ENCODE peak calls at places on chromosome 11, in seven cellular contexts. One of them, this sample, is unnamed.

GRCh38 chr11:23288001-23288783 is 427.9 kb upstream of the CCDC179 start:
- DNase-seq in CD4-positive, alpha-beta memory T cell: no peak
- DNase-seq in transverse colon: no peak
- DNase-seq in ovary: no peak
- DNase-seq in prostate gland: no peak
- DNase-seq in PC-3: peak; percentile 81
- DNase-seq in lower lobe of right lung: no peak
- DNase-seq in this sample: no peak

GRCh38 chr11:4922304-4922703 is 1.8 kb downstream of the OR51G1 start:
- DNase-seq in CD4-positive, alpha-beta memory T cell: no peak
- DNase-seq in transverse colon: no peak
- DNase-seq in ovary: no peak
- DNase-seq in prostate gland: no peak
- DNase-seq in PC-3: no peak
- DNase-seq in lower lobe of right lung: no peak
- DNase-seq in this sample: no peak

GRCh38 chr11:120471131-120471530 is 40.4 kb upstream of the GRIK4 start:
- DNase-seq in CD4-positive, alpha-beta memory T cell: no peak
- DNase-seq in transverse colon: no peak
- DNase-seq in ovary: no peak
- DNase-seq in prostate gland: no peak
- DNase-seq in PC-3: peak; percentile 13
- DNase-seq in lower lobe of right lung: no peak
- DNase-seq in this sample: no peak

GRCh38 chr11:32874144-32874543 is 18.5 kb upstream of the QSER1 start:
- DNase-seq in CD4-positive, alpha-beta memory T cell: no peak
- DNase-seq in transverse colon: no peak
- DNase-seq in ovary: no peak
- DNase-seq in prostate gland: no peak
- DNase-seq in PC-3: peak; percentile 50
- DNase-seq in lower lobe of right lung: no peak
- DNase-seq in this sample: no peak

GRCh38 chr11:11750479-11750878 is 91.3 kb upstream of the USP47 start:
- DNase-seq in CD4-positive, alpha-beta memory T cell: no peak
- DNase-seq in transverse colon: no peak
- DNase-seq in ovary: no peak
- DNase-seq in prostate gland: no peak
- DNase-seq in PC-3: no peak
- DNase-seq in lower lobe of right lung: no peak
- DNase-seq in this sample: no peak

GRCh38 chr11:59186130-59186594 is 14.2 kb downstream of the DTX4 start:
- DNase-seq in CD4-positive, alpha-beta memory T cell: peak; percentile 43
- DNase-seq in transverse colon: peak; percentile 90
- DNase-seq in ovary: no peak
- DNase-seq in prostate gland: no peak
- DNase-seq in PC-3: peak; percentile 76
- DNase-seq in lower lobe of right lung: peak; percentile 65
- DNase-seq in this sample: peak; percentile 58

GRCh38 chr11:110711776-110712642 is at the start of gene ARHGAP20:
- DNase-seq in CD4-positive, alpha-beta memory T cell: peak; percentile 28
- DNase-seq in transverse colon: peak; percentile 77
- DNase-seq in ovary: peak; percentile 72
- DNase-seq in prostate gland: peak; percentile 42
- DNase-seq in PC-3: peak; percentile 12
- DNase-seq in lower lobe of right lung: peak; percentile 84
- DNase-seq in this sample: peak; percentile 85

GRCh38 chr11:97544401-97544800 is 1154.6 kb downstream of the JRKL start:
- DNase-seq in CD4-positive, alpha-beta memory T cell: no peak
- DNase-seq in transverse colon: no peak
- DNase-seq in ovary: no peak
- DNase-seq in prostate gland: no peak
- DNase-seq in PC-3: no peak
- DNase-seq in lower lobe of right lung: no peak
- DNase-seq in this sample: no peak

GRCh38 chr11:126444072-126444471 is 88.6 kb downstream of the ST3GAL4 start:
- DNase-seq in CD4-positive, alpha-beta memory T cell: no peak
- DNase-seq in transverse colon: no peak
- DNase-seq in ovary: no peak
- DNase-seq in prostate gland: no peak
- DNase-seq in PC-3: no peak
- DNase-seq in lower lobe of right lung: no peak
- DNase-seq in this sample: no peak

GRCh38 chr11:63998558-63999348 is 12.5 kb downstream of the OTUB1 start:
- DNase-seq in CD4-positive, alpha-beta memory T cell: no peak
- DNase-seq in transverse colon: no peak
- DNase-seq in ovary: no peak
- DNase-seq in prostate gland: no peak
- DNase-seq in PC-3: peak; percentile 23
- DNase-seq in lower lobe of right lung: peak; percentile 50
- DNase-seq in this sample: no peak

GRCh38 chr11:64000026-64000739 is 13.9 kb downstream of the OTUB1 start:
- DNase-seq in CD4-positive, alpha-beta memory T cell: peak; percentile 78
- DNase-seq in transverse colon: peak; percentile 71
- DNase-seq in ovary: peak; percentile 81
- DNase-seq in prostate gland: peak; percentile 55
- DNase-seq in PC-3: peak; percentile 63
- DNase-seq in lower lobe of right lung: peak; percentile 74
- DNase-seq in this sample: peak; percentile 90

GRCh38 chr11:64000740-64001514 is 14.7 kb downstream of the OTUB1 start:
- DNase-seq in CD4-positive, alpha-beta memory T cell: no peak
- DNase-seq in transverse colon: no peak
- DNase-seq in ovary: peak; percentile 43
- DNase-seq in prostate gland: no peak
- DNase-seq in PC-3: no peak
- DNase-seq in lower lobe of right lung: peak; percentile 47
- DNase-seq in this sample: no peak

GRCh38 chr11:63997801-63998332 is 11.6 kb downstream of the OTUB1 start:
- DNase-seq in CD4-positive, alpha-beta memory T cell: no peak
- DNase-seq in transverse colon: no peak
- DNase-seq in ovary: no peak
- DNase-seq in prostate gland: no peak
- DNase-seq in PC-3: no peak
- DNase-seq in lower lobe of right lung: no peak
- DNase-seq in this sample: no peak

GRCh38 chr11:63999349-64000025 is 13.2 kb downstream of the OTUB1 start:
- DNase-seq in CD4-positive, alpha-beta memory T cell: peak; percentile 54
- DNase-seq in transverse colon: peak; percentile 50
- DNase-seq in ovary: peak; percentile 69
- DNase-seq in prostate gland: peak; percentile 95
- DNase-seq in PC-3: peak; percentile 85
- DNase-seq in lower lobe of right lung: peak; percentile 63
- DNase-seq in this sample: peak; percentile 72
- H3K4me3 ChIP-seq in CD4-positive, alpha-beta memory T cell: no peak overlapping the region
- H3K4me3 ChIP-seq in transverse colon: no peak overlapping the region
- H3K4me3 ChIP-seq in ovary: peak overlapping the region; percentile 25
- H3K4me3 ChIP-seq in prostate gland: no peak overlapping the region
- H3K4me3 ChIP-seq in PC-3: peak overlapping the region; percentile 43
- H3K4me3 ChIP-seq in lower lobe of right lung: peak overlapping the region; percentile 47
- H3K4me3 ChIP-seq in this sample: no peak overlapping the region

DNA sequence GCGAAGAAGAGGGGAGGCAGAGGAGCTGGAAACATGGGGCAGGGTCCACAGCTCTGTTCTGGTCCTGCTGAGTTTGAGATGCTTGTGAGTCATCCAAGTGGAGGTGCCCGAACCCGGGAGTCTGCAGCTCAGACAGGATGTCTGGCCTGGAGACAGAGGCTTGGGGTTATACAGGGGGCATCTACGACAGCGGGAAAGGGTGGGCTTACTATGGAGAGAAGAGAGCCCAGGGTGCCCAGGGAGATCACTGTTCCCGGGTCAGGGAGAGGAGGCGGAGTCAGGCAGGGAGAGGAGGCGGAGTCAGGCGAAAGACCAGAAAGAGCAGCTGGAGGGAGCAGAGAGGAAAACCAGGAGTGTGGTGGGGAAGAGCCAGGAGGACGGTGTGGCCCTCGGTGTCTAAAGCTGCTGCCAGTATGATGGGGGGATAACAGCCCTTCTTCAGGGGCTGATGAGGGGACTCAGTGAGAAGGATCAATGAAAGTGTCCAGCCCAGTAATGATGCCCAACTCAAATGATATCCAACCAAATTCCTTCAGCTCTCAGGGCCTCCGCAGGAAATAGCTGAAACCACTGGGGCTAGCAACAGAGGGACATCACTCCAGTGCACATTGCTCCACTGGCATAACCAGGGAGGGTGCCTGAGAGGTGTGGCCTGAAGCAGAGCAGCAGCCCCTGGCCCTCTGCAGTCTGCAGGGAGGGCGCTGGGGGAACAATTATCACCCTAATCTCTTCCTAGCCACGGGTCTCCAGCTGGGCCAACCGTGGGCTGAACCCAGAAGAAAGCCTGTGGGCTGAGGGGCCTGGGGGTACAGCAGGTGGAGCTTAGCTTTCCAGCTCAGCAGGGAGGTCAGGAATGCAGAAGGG is 2.6 kb upstream of the LTBP3 start:
- DNase-seq in CD4-positive, alpha-beta memory T cell: no peak
- DNase-seq in transverse colon: peak; percentile 54
- DNase-seq in ovary: peak; percentile 86
- DNase-seq in prostate gland: no peak
- DNase-seq in PC-3: peak; percentile 56
- DNase-seq in lower lobe of right lung: no peak
- DNase-seq in this sample: peak; percentile 88
- H3K4me1 ChIP-seq in CD4-positive, alpha-beta memory T cell: peaks cover 63% of the 10 kb centered on the region
- H3K4me1 ChIP-seq in transverse colon: peaks cover 27% of the 10 kb centered on the region
- H3K4me1 ChIP-seq in ovary: peaks cover 28% of the 10 kb centered on the region
- H3K4me1 ChIP-seq in prostate gland: peaks cover 13% of the 10 kb centered on the region
- H3K4me1 ChIP-seq in PC-3: peaks cover 52% of the 10 kb centered on the region
- H3K4me1 ChIP-seq in lower lobe of right lung: peaks cover 52% of the 10 kb centered on the region
- H3K4me1 ChIP-seq in this sample: peaks cover 12% of the 10 kb centered on the region

GRCh38 chr11:65866524-65867283 is 5.9 kb downstream of the EFEMP2 start:
- DNase-seq in CD4-positive, alpha-beta memory T cell: no peak
- DNase-seq in transverse colon: no peak
- DNase-seq in ovary: peak; percentile 23
- DNase-seq in prostate gland: no peak
- DNase-seq in PC-3: no peak
- DNase-seq in lower lobe of right lung: peak; percentile 45
- DNase-seq in this sample: peak; percentile 57
- H3K27ac ChIP-seq in CD4-positive, alpha-beta memory T cell: no peak overlapping the region
- H3K27ac ChIP-seq in transverse colon: no peak overlapping the region
- H3K27ac ChIP-seq in ovary: no peak overlapping the region
- H3K27ac ChIP-seq in prostate gland: no peak overlapping the region
- H3K27ac ChIP-seq in PC-3: no peak overlapping the region
- H3K27ac ChIP-seq in lower lobe of right lung: no peak overlapping the region
- H3K27ac ChIP-seq in this sample: no peak overlapping the region

GRCh38 chr11:34941688-34942087 is 25.3 kb downstream of the PDHX start:
- DNase-seq in CD4-positive, alpha-beta memory T cell: no peak
- DNase-seq in transverse colon: no peak
- DNase-seq in ovary: no peak
- DNase-seq in prostate gland: no peak
- DNase-seq in PC-3: no peak
- DNase-seq in lower lobe of right lung: no peak
- DNase-seq in this sample: no peak

GRCh38 chr11:34948721-34949120 is 32.3 kb downstream of the PDHX start:
- DNase-seq in CD4-positive, alpha-beta memory T cell: no peak
- DNase-seq in transverse colon: no peak
- DNase-seq in ovary: no peak
- DNase-seq in prostate gland: no peak
- DNase-seq in PC-3: no peak
- DNase-seq in lower lobe of right lung: no peak
- DNase-seq in this sample: no peak

GRCh38 chr11:34940026-34940677 is 23.7 kb downstream of the PDHX start:
- DNase-seq in CD4-positive, alpha-beta memory T cell: no peak
- DNase-seq in transverse colon: no peak
- DNase-seq in ovary: no peak
- DNase-seq in prostate gland: no peak
- DNase-seq in PC-3: no peak
- DNase-seq in lower lobe of right lung: no peak
- DNase-seq in this sample: no peak

GRCh38 chr11:34944692-34945091 is 28.3 kb downstream of the PDHX start:
- DNase-seq in CD4-positive, alpha-beta memory T cell: no peak
- DNase-seq in transverse colon: no peak
- DNase-seq in ovary: no peak
- DNase-seq in prostate gland: no peak
- DNase-seq in PC-3: no peak
- DNase-seq in lower lobe of right lung: no peak
- DNase-seq in this sample: no peak
- H3K4me3 ChIP-seq in CD4-positive, alpha-beta memory T cell: no peak overlapping the region
- H3K4me3 ChIP-seq in transverse colon: no peak overlapping the region
- H3K4me3 ChIP-seq in ovary: no peak overlapping the region
- H3K4me3 ChIP-seq in prostate gland: no peak overlapping the region
- H3K4me3 ChIP-seq in PC-3: no peak overlapping the region
- H3K4me3 ChIP-seq in lower lobe of right lung: no peak overlapping the region
- H3K4me3 ChIP-seq in this sample: no peak overlapping the region

GRCh38 chr11:66869471-66869870 is 12.6 kb downstream of the LRFN4 start:
- DNase-seq in CD4-positive, alpha-beta memory T cell: no peak
- DNase-seq in transverse colon: no peak
- DNase-seq in ovary: no peak
- DNase-seq in prostate gland: no peak
- DNase-seq in PC-3: no peak
- DNase-seq in lower lobe of right lung: no peak
- DNase-seq in this sample: no peak

GRCh38 chr11:66867425-66868040 is 10.7 kb downstream of the LRFN4 start:
- DNase-seq in CD4-positive, alpha-beta memory T cell: no peak
- DNase-seq in transverse colon: no peak
- DNase-seq in ovary: no peak
- DNase-seq in prostate gland: no peak
- DNase-seq in PC-3: no peak
- DNase-seq in lower lobe of right lung: no peak
- DNase-seq in this sample: no peak

GRCh38 chr11:66870131-66870530 is 13.3 kb downstream of the LRFN4 start:
- DNase-seq in CD4-positive, alpha-beta memory T cell: no peak
- DNase-seq in transverse colon: no peak
- DNase-seq in ovary: no peak
- DNase-seq in prostate gland: no peak
- DNase-seq in PC-3: no peak
- DNase-seq in lower lobe of right lung: no peak
- DNase-seq in this sample: no peak

GRCh38 chr11:66868082-66868725 is 11.3 kb downstream of the LRFN4 start:
- DNase-seq in CD4-positive, alpha-beta memory T cell: no peak
- DNase-seq in transverse colon: no peak
- DNase-seq in ovary: no peak
- DNase-seq in prostate gland: no peak
- DNase-seq in PC-3: no peak
- DNase-seq in lower lobe of right lung: no peak
- DNase-seq in this sample: no peak

GRCh38 chr11:66868726-66869291 is 11.9 kb downstream of the LRFN4 start:
- DNase-seq in CD4-positive, alpha-beta memory T cell: peak; percentile 65
- DNase-seq in transverse colon: peak; percentile 89
- DNase-seq in ovary: no peak
- DNase-seq in prostate gland: no peak
- DNase-seq in PC-3: peak; percentile 87
- DNase-seq in lower lobe of right lung: peak; percentile 85
- DNase-seq in this sample: peak; percentile 62
- H3K4me1 ChIP-seq in CD4-positive, alpha-beta memory T cell: peaks cover 8% of the 10 kb centered on the region
- H3K4me1 ChIP-seq in transverse colon: peaks cover 4% of the 10 kb centered on the region
- H3K4me1 ChIP-seq in ovary: no peaks in the 10 kb centered on the region
- H3K4me1 ChIP-seq in prostate gland: no peaks in the 10 kb centered on the region
- H3K4me1 ChIP-seq in PC-3: peaks cover 7% of the 10 kb centered on the region
- H3K4me1 ChIP-seq in lower lobe of right lung: no peaks in the 10 kb centered on the region
- H3K4me1 ChIP-seq in this sample: no peaks in the 10 kb centered on the region

GRCh38 chr11:107259826-107260225 is 197.8 kb downstream of the CWF19L2 start:
- DNase-seq in CD4-positive, alpha-beta memory T cell: no peak
- DNase-seq in transverse colon: no peak
- DNase-seq in ovary: no peak
- DNase-seq in prostate gland: no peak
- DNase-seq in PC-3: no peak
- DNase-seq in lower lobe of right lung: no peak
- DNase-seq in this sample: no peak
- H3K27ac ChIP-seq in CD4-positive, alpha-beta memory T cell: no peak overlapping the region
- H3K27ac ChIP-seq in transverse colon: no peak overlapping the region
- H3K27ac ChIP-seq in ovary: no peak overlapping the region
- H3K27ac ChIP-seq in prostate gland: no peak overlapping the region
- H3K27ac ChIP-seq in PC-3: no peak overlapping the region
- H3K27ac ChIP-seq in lower lobe of right lung: no peak overlapping the region
- H3K27ac ChIP-seq in this sample: no peak overlapping the region

This sample was measured in right cardiac atrium.